ENCODE peak calls at places on chromosome 19, in seven cellular contexts. P, H, I, M, Q, E and X are unnamed samples.

GRCh38 chr19:48290341-48290922 is 20.6 kb downstream of the ZNF114 start:
- DNase-seq in P (no peak), H (no peak), I (no peak), M (no peak), Q (no peak), E (peak), X (peak)

GRCh38 chr19:38695319-38695683 is 47.9 kb downstream of the ACTN4 start:
- DNase-seq in P (peak), H (no peak), I (no peak), M (no peak), Q (no peak), E (no peak), X (no peak)

GRCh38 chr19:47284324-47284899 is 9.7 kb downstream of the INAFM1 start:
- DNase-seq in P (no peak), H (peak), I (peak), M (peak), Q (no peak), E (peak), X (no peak)

GRCh38 chr19:39915101-39915847 is 19.2 kb downstream of the FCGBP start:
- DNase-seq in P (no peak), H (no peak), I (no peak), M (no peak), Q (no peak), E (no peak), X (no peak)

GRCh38 chr19:56748443-56748842 is 76.9 kb upstream of the ZNF835 start:
- DNase-seq in P (no peak), H (no peak), I (no peak), M (no peak), Q (no peak), E (no peak), X (no peak)

GRCh38 chr19:43467730-43468129 is 2.3 kb upstream of the LYPD3 start:
- DNase-seq in P (no peak), H (no peak), I (no peak), M (no peak), Q (no peak), E (no peak), X (no peak)

GRCh38 chr19:47313754-47314133 is 4.1 kb downstream of the C5AR1 start:
- DNase-seq in P (no peak), H (no peak), I (no peak), M (no peak), Q (no peak), E (no peak), X (no peak)

GRCh38 chr19:8352134-8352827 is 9.2 kb upstream of the KANK3 start:
- DNase-seq in P (no peak), H (no peak), I (no peak), M (no peak), Q (no peak), E (peak), X (no peak)

GRCh38 chr19:39890755-39891551 is 43.5 kb downstream of the FCGBP start:
- DNase-seq in P (no peak), H (no peak), I (no peak), M (no peak), Q (no peak), E (no peak), X (no peak)